ENCODE peak calls at places on chromosomes 7 and 10, in four cellular contexts. D is PC-3, E is left ventricle myocardium inferior, P is upper lobe of right lung. C is an unnamed sample. For H3K9me3, the result is how much of the 10 kb centered on the place peaks cover.

GRCh38 chr10:28087675-28088351 is 88.9 kb upstream of the ODAD2 start:
- DNase-seq in E (no peak), D (peak), P (no peak), C (no peak)

GRCh38 chr10:33284945-33285344 is 49.5 kb downstream of the NRP1 start:
- DNase-seq in D (no peak), P (no peak), E (no peak), C (no peak)

GRCh38 chr10:18144928-18145327 is 4.7 kb downstream of the CACNB2 start:
- DNase-seq in D (no peak), E (peak), P (no peak), C (no peak)

GRCh38 chr10:102504179-102504975 is 605 bp downstream of the SUFU start:
- DNase-seq in P (peak), E (peak), D (no peak), C (peak)

GRCh38 chr7:99955247-99955646 is 20.6 kb downstream of the AZGP1 start:
- DNase-seq in E (no peak), P (no peak), D (peak), C (no peak)

GRCh38 chr10:121077331-121077730 is 226.2 kb downstream of the WDR11 start:
- DNase-seq in E (peak), D (no peak), P (no peak), C (no peak)

GRCh38 chr7:157556339-157556944 is 219.6 kb downstream of the DNAJB6 start:
- DNase-seq in D (no peak), E (no peak), P (peak), C (no peak)

GRCh38 chr10:35300063-35300699 is 36.1 kb upstream of the CCNY start:
- DNase-seq in P (no peak), D (peak), E (peak), C (no peak)

GRCh38 chr7:132394283-132395003 is 181.8 kb downstream of the PLXNA4 start:
- DNase-seq in E (no peak), P (no peak), D (peak), C (no peak)

GRCh38 chr7:1460757-1461639 is 1.7 kb upstream of the MICALL2 start:
- DNase-seq in E (peak), P (peak), D (peak), C (peak)

GRCh38 chr10:122561212-122561611 is 658 bp downstream of the DMBT1 start:
- DNase-seq in P (no peak), E (no peak), D (peak), C (no peak)

GRCh38 chr7:4610768-4611467 is 71.2 kb upstream of the FOXK1 start:
- DNase-seq in D (peak), E (no peak), P (no peak), C (peak)

GRCh38 chr7:45691155-45691656 is 117.0 kb downstream of the ADCY1 start:
- DNase-seq in E (no peak), D (no peak), P (peak), C (no peak)

GRCh38 chr7:114478384-114478783 is 63.8 kb downstream of the FOXP2 start:
- DNase-seq in P (no peak), D (no peak), E (no peak), C (no peak)

GRCh38 chr7:27277628-27278027 is 35.0 kb downstream of the EVX1 start:
- DNase-seq in D (peak), E (no peak), P (no peak), C (no peak)

GRCh38 chr7:137007001-137007725 is 138.7 kb downstream of the CHRM2 start:
- DNase-seq in D (peak), P (no peak), E (no peak), C (no peak)

GRCh38 chr7:8226526-8226925 is 35.4 kb downstream of the ICA1 start:
- DNase-seq in D (no peak), P (no peak), E (no peak), C (no peak)

GRCh38 chr7:91520645-91521044 is 256.4 kb downstream of the FZD1 start:
- DNase-seq in P (no peak), D (no peak), E (no peak), C (no peak)

GRCh38 chr10:64507869-64508609 is 986.8 kb downstream of the REEP3 start:
- DNase-seq in D (no peak), E (no peak), P (no peak), C (no peak)

GRCh38 chr7:37322831-37323230 is 125.8 kb downstream of the ELMO1 start:
- DNase-seq in E (no peak), P (no peak), D (no peak), C (no peak)

GRCh38 chr10:19762026-19762425 is 54.2 kb upstream of the PLXDC2 start:
- DNase-seq in P (no peak), E (no peak), D (no peak), C (no peak)

GRCh38 chr7:29044529-29044928 is 86.4 kb upstream of the TRIL start:
- DNase-seq in D (no peak), P (no peak), E (no peak), C (no peak)

GRCh38 chr10:76883596-76883995 is 754.0 kb downstream of the KCNMA1 start:
- DNase-seq in E (no peak), D (no peak), P (no peak), C (no peak)

GRCh38 chr7:14197280-14197679 is 207.8 kb upstream of the ETV1 start:
- DNase-seq in P (no peak), E (no peak), D (no peak), C (no peak)

GRCh38 chr7:8481096-8481495 is 47.7 kb downstream of the NXPH1 start:
- DNase-seq in E (no peak), P (no peak), D (no peak), C (no peak)

GRCh38 chr10:31697271-31698168 is 231.1 kb downstream of the ARHGAP12 start:
- DNase-seq in D (peak), P (peak), E (peak), C (peak)

GRCh38 chr7:30026229-30027064 is at the start of gene FKBP14:
- DNase-seq in E (peak), P (peak), D (peak), C (peak)

GRCh38 chr7:127514499-127514898 is 70.9 kb downstream of the GCC1 start:
- DNase-seq in D (peak), P (no peak), E (no peak), C (no peak)

GRCh38 chr7:2853147-2853546 is 9.0 kb upstream of the GNA12 start:
- DNase-seq in E (no peak), D (no peak), P (no peak), C (no peak)

DNA sequence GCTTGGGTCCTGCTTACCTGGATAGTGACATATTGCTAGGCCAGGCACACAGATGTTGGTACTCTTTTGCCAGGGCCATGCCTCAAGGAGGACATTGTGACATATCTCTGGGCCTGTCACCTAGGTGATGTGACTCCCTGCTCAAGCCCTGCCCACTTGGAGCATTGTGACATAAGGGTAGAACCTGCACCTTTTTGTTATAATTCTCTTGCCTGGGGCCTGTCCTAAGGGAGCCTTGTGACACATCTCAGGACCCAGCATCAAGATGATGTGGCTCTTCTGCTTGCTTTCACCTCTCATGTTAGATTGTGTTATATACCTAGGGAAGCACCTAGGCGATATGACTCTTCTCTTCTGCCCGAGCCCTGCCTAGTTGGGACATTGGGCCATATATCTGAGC is 57.4 kb downstream of the ZNF736 start:
- DNase-seq in P (no peak), E (no peak), D (no peak), C (no peak)
- H3K9me3 ChIP-seq in P (under half), E (under half), D (under half), C (under half)

GRCh38 chr10:133461841-133462240 is 8.1 kb downstream of the SCART1 start:
- DNase-seq in E (no peak), P (no peak), D (no peak), C (no peak)

GRCh38 chr10:133460208-133460769 is 6.5 kb downstream of the SCART1 start:
- DNase-seq in P (no peak), E (no peak), D (no peak), C (no peak)

GRCh38 chr10:133462512-133463305 is 9.0 kb downstream of the SCART1 start:
- DNase-seq in D (no peak), P (no peak), E (no peak), C (no peak)

GRCh38 chr10:133459454-133460207 is 5.9 kb downstream of the SCART1 start:
- DNase-seq in D (no peak), E (peak), P (no peak), C (no peak)

GRCh38 chr10:133461027-133461426 is 7.3 kb downstream of the SCART1 start:
- DNase-seq in E (no peak), P (no peak), D (no peak), C (no peak)
- H3K9me3 ChIP-seq in E (under half), P (under half), D (under half), C (under half)

DNA sequence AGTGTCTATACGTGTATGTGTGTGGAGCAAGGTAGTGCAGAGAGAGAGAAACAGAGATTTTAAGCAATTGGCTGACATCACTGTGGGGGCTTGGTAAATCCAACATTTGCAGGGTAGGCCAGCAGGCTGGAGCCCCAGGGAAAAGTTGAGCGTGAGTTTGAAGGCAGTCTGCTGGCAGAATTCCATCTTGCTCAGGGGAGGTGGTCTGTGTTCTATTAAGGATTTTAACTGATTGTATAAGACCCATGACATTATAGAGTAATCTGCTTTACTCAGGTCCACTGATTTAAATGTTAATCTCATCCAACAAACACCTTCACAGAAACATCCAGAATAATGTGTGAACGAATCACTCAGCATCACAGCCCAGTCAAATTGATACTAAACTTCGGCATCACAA is 912.9 kb downstream of the GRM8 start:
- DNase-seq in P (no peak), D (no peak), E (no peak), C (no peak)
- H3K9me3 ChIP-seq in P (under half), D (under half), E (under half), C (under half)

GRCh38 chr7:153393666-153394065 is 634.1 kb downstream of the ACTR3B start:
- DNase-seq in P (no peak), E (no peak), D (no peak), C (no peak)

GRCh38 chr7:153389261-153389660 is 629.7 kb downstream of the ACTR3B start:
- DNase-seq in D (no peak), P (no peak), E (no peak), C (no peak)

GRCh38 chr7:153392726-153393125 is 633.2 kb downstream of the ACTR3B start:
- DNase-seq in E (no peak), D (no peak), P (no peak), C (no peak)

GRCh38 chr7:153388611-153389010 is 629.1 kb downstream of the ACTR3B start:
- DNase-seq in E (no peak), P (no peak), D (no peak), C (no peak)

GRCh38 chr7:153390955-153391354 is 631.4 kb downstream of the ACTR3B start:
- DNase-seq in P (no peak), E (no peak), D (no peak), C (no peak)
- H3K9me3 ChIP-seq in P (under half), E (under half), D (under half), C (under half)